ENCODE peak calls at places on chromosomes 4 and X, in ten cellular contexts. B, Q, F, C, A, H, J, V, T and S are unnamed samples.

GRCh38 chr4:99352602-99353580 is at the start of gene ADH1C:
- DNase-seq in B (no peak), Q (no peak), F (no peak), C (no peak), A (peak), H (no peak), J (peak), V (no peak), T (no peak), S (no peak)

GRCh38 chr4:174349156-174349555 is 65.4 kb downstream of the CEP44 start:
- DNase-seq in B (no peak), Q (no peak), F (no peak), C (no peak), A (no peak), H (no peak), J (no peak), V (no peak), T (no peak), S (no peak)

GRCh38 chr4:79886557-79886956 is 186.5 kb downstream of the ANTXR2 start:
- DNase-seq in B (no peak), Q (no peak), F (no peak), C (no peak), A (no peak), H (no peak), J (no peak), V (no peak), T (peak), S (no peak)

GRCh38 chrX:86002076-86002896 is 45.1 kb downstream of the CHM start:
- DNase-seq in B (peak), Q (peak), F (no peak), C (no peak), A (peak), H (no peak), J (peak), V (no peak), T (peak), S (no peak)

GRCh38 chr4:98446499-98447375 is 185.6 kb downstream of the RAP1GDS1 start:
- DNase-seq in B (no peak), Q (no peak), F (no peak), C (no peak), A (peak), H (no peak), J (peak), V (peak), T (peak), S (no peak)

GRCh38 chrX:8692886-8693285 is 39.1 kb downstream of the ANOS1 start:
- DNase-seq in B (no peak), Q (no peak), F (no peak), C (no peak), A (no peak), H (no peak), J (no peak), V (no peak), T (no peak), S (no peak)

GRCh38 chrX:110397353-110397752 is 38.7 kb downstream of the RTL9 start:
- DNase-seq in B (no peak), Q (no peak), F (no peak), C (no peak), A (no peak), H (no peak), J (no peak), V (no peak), T (no peak), S (no peak)

GRCh38 chr4:137861682-137862081 is 329.4 kb upstream of the PCDH18 start:
- DNase-seq in B (no peak), Q (no peak), F (no peak), C (no peak), A (peak), H (no peak), J (no peak), V (no peak), T (peak), S (no peak)

GRCh38 chr4:8276358-8277240 is 7.0 kb downstream of the HTRA3 start:
- DNase-seq in B (no peak), Q (no peak), F (no peak), C (peak), A (peak), H (peak), J (no peak), V (no peak), T (no peak), S (peak)

GRCh38 chr4:114519368-114519767 is 79.2 kb upstream of the UGT8 start:
- DNase-seq in B (no peak), Q (no peak), F (no peak), C (no peak), A (no peak), H (no peak), J (no peak), V (no peak), T (no peak), S (no peak)

GRCh38 chr4:7430368-7430964 is 4.3 kb downstream of the PSAPL1 start:
- DNase-seq in B (no peak), Q (peak), F (no peak), C (peak), A (no peak), H (peak), J (no peak), V (no peak), T (no peak), S (peak)

GRCh38 chr4:128548381-128548780 is 260.8 kb upstream of the PGRMC2 start:
- DNase-seq in B (no peak), Q (no peak), F (no peak), C (no peak), A (no peak), H (no peak), J (no peak), V (no peak), T (no peak), S (no peak)

GRCh38 chr4:13492752-13493151 is 8.6 kb upstream of the RAB28 start:
- DNase-seq in B (no peak), Q (no peak), F (no peak), C (no peak), A (no peak), H (no peak), J (no peak), V (no peak), T (peak), S (no peak)

GRCh38 chrX:39204349-39204748 is 403.1 kb downstream of the MID1IP1 start:
- DNase-seq in B (no peak), Q (no peak), F (no peak), C (no peak), A (no peak), H (no peak), J (no peak), V (no peak), T (no peak), S (no peak)

GRCh38 chr4:40626183-40626990 is 3.3 kb downstream of the RBM47 start:
- DNase-seq in B (no peak), Q (no peak), F (no peak), C (no peak), A (peak), H (no peak), J (no peak), V (no peak), T (no peak), S (no peak)

GRCh38 chr4:59175588-59175987 is 2024.5 kb upstream of the ADGRL3 start:
- DNase-seq in B (no peak), Q (no peak), F (no peak), C (no peak), A (no peak), H (no peak), J (no peak), V (no peak), T (no peak), S (no peak)

GRCh38 chr4:140095694-140096482 is 58.1 kb downstream of the MAML3 start:
- DNase-seq in B (no peak), Q (peak), F (no peak), C (peak), A (peak), H (no peak), J (peak), V (no peak), T (peak), S (peak)

GRCh38 chr4:125244848-125245450 is 69.8 kb upstream of the FAT4 start:
- DNase-seq in B (no peak), Q (no peak), F (no peak), C (no peak), A (peak), H (no peak), J (no peak), V (no peak), T (no peak), S (no peak)

GRCh38 chr4:6489962-6490361 is 17.5 kb upstream of the PPP2R2C start:
- DNase-seq in B (no peak), Q (no peak), F (no peak), C (no peak), A (no peak), H (no peak), J (no peak), V (no peak), T (no peak), S (no peak)

GRCh38 chr4:92232566-92232965 is 71.2 kb upstream of the GRID2 start:
- DNase-seq in B (no peak), Q (no peak), F (no peak), C (no peak), A (peak), H (no peak), J (no peak), V (no peak), T (no peak), S (no peak)

GRCh38 chr4:186684889-186685309 is 38.8 kb downstream of the FAT1 start:
- DNase-seq in B (no peak), Q (no peak), F (no peak), C (no peak), A (no peak), H (no peak), J (no peak), V (no peak), T (no peak), S (no peak)
- TF ChIP-seq POLR2A in B (no peak), Q (no peak), F (no peak), C (no peak), A (no peak), H (no peak), J (no peak), V (no peak), T (no peak), S (no peak)

GRCh38 chrX:57822398-57822797 is 87.9 kb downstream of the ZXDA start:
- DNase-seq in B (no peak), Q (no peak), F (no peak), C (no peak), A (no peak), H (no peak), J (no peak), V (no peak), T (no peak), S (no peak)
- H3K4me3 ChIP-seq in B (no peak), Q (no peak), F (no peak), C (no peak), A (no peak), H (no peak), J (no peak), V (no peak), T (no peak), S (peak)

GRCh38 chrX:154517101-154517781 is 1.2 kb upstream of the FAM3A start:
- DNase-seq in B (no peak), Q (no peak), F (no peak), C (peak), A (no peak), H (peak), J (peak), V (no peak), T (no peak), S (no peak)

GRCh38 chrX:154513662-154514204 is 2.3 kb downstream of the FAM3A start:
- DNase-seq in B (no peak), Q (no peak), F (no peak), C (no peak), A (no peak), H (no peak), J (no peak), V (no peak), T (no peak), S (no peak)

GRCh38 chrX:154516655-154517100 is 646 bp upstream of the FAM3A start:
- DNase-seq in B (no peak), Q (no peak), F (no peak), C (peak), A (peak), H (peak), J (no peak), V (no peak), T (peak), S (no peak)

GRCh38 chrX:154512879-154513553 is 3.0 kb downstream of the FAM3A start:
- DNase-seq in B (no peak), Q (no peak), F (no peak), C (no peak), A (no peak), H (no peak), J (no peak), V (no peak), T (no peak), S (no peak)

DNA sequence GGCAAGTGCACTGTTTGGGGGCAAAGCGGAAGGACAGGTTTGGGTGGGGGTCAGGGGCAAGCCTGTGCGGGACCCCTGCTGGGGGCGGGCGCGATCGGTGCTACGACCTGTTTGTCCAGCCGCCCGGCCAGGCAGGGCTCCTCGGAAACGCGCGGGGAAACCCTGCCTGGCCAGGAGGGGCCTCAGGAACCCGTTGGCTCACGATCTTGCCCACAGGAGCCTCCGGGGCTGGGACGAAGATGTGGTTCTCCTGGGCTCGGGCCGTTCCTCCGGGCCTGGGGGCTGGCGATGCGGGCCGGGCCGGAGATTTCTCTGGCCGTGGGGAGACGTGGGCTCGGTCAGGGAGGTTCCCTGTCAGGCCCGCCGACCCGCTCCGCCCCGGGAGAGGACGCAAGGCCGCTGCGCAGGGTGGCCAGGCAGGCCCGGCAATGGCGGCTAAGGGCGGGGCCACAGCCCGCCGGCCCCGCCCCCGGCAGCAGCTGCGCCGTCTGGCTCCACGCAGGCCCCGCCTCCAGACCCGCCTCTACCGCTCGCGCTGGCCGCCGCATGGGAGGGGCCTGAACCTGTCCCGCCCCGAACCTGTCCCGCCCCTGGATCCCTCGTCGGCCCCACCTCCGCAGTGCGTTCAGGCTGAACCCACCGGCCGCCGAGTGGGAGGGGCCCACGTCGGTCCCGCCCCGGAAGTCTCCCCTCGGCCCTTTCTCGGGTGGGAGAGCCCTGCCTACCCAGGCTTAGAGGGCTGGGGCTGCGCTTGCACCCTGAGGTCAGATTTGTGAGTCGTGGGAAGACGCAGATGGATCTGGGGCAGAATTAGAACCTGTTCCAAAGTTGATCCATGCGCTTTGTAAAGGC is at the start of gene FAM3A:
- DNase-seq in B (peak), Q (peak), F (peak), C (peak), A (peak), H (peak), J (peak), V (peak), T (peak), S (peak)
- TF ChIP-seq POLR2A in B (peak), Q (peak), F (peak), C (peak), A (peak), H (peak), J (peak), V (peak), T (peak), S (peak)

GRCh38 chr4:189206953-189207352 is 733.7 kb upstream of the FRG1 start:
- DNase-seq in B (no peak), Q (no peak), F (no peak), C (no peak), A (no peak), H (no peak), J (no peak), V (no peak), T (peak), S (peak)

GRCh38 chr4:189202182-189202868 is 738.3 kb upstream of the FRG1 start:
- DNase-seq in B (peak), Q (peak), F (peak), C (peak), A (peak), H (peak), J (peak), V (no peak), T (peak), S (peak)

GRCh38 chr4:189200346-189200745 is 740.3 kb upstream of the FRG1 start:
- DNase-seq in B (no peak), Q (no peak), F (no peak), C (no peak), A (no peak), H (no peak), J (no peak), V (no peak), T (no peak), S (no peak)

GRCh38 chr4:189204616-189205015 is 736.1 kb upstream of the FRG1 start:
- DNase-seq in B (no peak), Q (no peak), F (no peak), C (no peak), A (no peak), H (no peak), J (no peak), V (no peak), T (no peak), S (no peak)

GRCh38 chr4:189202869-189203271 is 737.8 kb upstream of the FRG1 start:
- DNase-seq in B (no peak), Q (no peak), F (no peak), C (no peak), A (peak), H (no peak), J (no peak), V (no peak), T (peak), S (no peak)
- H3K4me3 ChIP-seq in B (no peak), Q (no peak), F (peak), C (no peak), A (peak), H (no peak), J (peak), V (no peak), T (peak), S (no peak)

DNA sequence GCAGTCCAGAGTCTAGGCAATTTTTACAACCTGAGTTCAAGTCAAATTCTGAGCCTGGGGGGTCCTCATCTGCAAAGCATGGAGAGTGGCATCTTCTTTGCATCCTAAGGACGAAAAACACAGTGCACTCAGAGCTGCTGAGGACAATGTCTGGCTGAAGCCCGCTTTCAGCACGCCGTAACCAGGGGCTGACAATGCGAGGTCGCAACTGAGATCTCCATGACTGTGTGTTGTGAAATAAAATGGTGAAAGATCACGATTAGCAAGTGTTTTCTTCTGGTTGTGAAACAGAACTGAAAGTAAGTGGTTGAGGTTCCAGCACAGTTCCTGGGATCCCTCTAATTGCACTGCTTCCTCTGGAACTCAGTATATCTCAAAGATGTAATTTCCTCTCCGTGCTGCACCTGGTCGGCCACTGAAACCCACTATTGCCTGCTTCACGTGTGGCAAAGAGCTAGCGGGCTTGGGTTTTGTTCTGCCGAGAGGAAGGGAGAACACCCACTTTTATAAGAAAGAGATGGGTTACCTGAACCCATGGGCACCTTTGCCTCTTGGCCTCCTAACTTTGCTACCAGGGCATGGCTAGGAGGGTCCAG is 7.7 kb upstream of the F11 start:
- DNase-seq in B (no peak), Q (no peak), F (no peak), C (no peak), A (no peak), H (no peak), J (no peak), V (no peak), T (peak), S (no peak)
- TF ChIP-seq POLR2A in B (no peak), Q (no peak), F (no peak), C (no peak), A (no peak), H (no peak), J (no peak), V (no peak), T (no peak), S (no peak)

GRCh38 chr4:38870098-38870850 is 2.7 kb downstream of the FAM114A1 start:
- DNase-seq in B (no peak), Q (no peak), F (no peak), C (peak), A (peak), H (no peak), J (no peak), V (no peak), T (no peak), S (no peak)

GRCh38 chr4:38867478-38868054 is at the start of gene FAM114A1:
- DNase-seq in B (peak), Q (no peak), F (no peak), C (peak), A (peak), H (peak), J (peak), V (no peak), T (peak), S (peak)

GRCh38 chr4:38871593-38871992 is 4.0 kb downstream of the FAM114A1 start:
- DNase-seq in B (no peak), Q (no peak), F (no peak), C (no peak), A (peak), H (no peak), J (no peak), V (no peak), T (no peak), S (no peak)

GRCh38 chr4:38868055-38868965 is 704 bp downstream of the FAM114A1 start:
- DNase-seq in B (no peak), Q (no peak), F (no peak), C (peak), A (peak), H (peak), J (peak), V (no peak), T (no peak), S (peak)

GRCh38 chr4:38869511-38869910 is 1.9 kb downstream of the FAM114A1 start:
- DNase-seq in B (no peak), Q (no peak), F (no peak), C (no peak), A (no peak), H (no peak), J (no peak), V (no peak), T (no peak), S (no peak)
- H3K4me3 ChIP-seq in B (no peak), Q (no peak), F (peak), C (no peak), A (peak), H (no peak), J (no peak), V (no peak), T (no peak), S (no peak)

DNA sequence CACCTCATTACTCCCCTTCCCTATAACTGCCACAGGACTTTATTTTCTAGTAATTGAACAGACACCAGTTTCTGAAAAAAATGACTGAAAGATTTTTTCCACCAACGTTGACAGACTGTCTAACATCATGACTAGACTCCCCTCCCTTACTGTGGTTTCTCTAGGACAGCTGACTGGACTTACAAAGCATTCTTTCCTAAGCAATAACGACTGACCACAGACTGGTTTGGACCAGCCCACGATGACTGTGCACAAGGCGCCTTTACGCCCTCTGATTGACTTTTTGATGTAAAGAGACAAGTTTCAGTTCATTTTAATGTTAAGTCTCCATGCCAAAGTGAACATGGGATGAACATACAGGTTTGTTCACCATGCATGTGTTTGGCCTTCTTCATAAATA is 50.4 kb upstream of the UGT2B4 start:
- DNase-seq in B (no peak), Q (no peak), F (no peak), C (no peak), A (no peak), H (no peak), J (no peak), V (no peak), T (peak), S (no peak)
- TF ChIP-seq POLR2A in B (no peak), Q (no peak), F (no peak), C (no peak), A (no peak), H (no peak), J (no peak), V (no peak), T (no peak), S (no peak)